ENCODE peak calls at places on chromosome 4, in eight cellular contexts. F, E, J, Q, W, S, L and Z are unnamed samples.

GRCh38 chr4:85147481-85148076 is 181.1 kb upstream of the WDFY3 start:
- DNase-seq in F (peak), E (peak), J (no peak), Q (peak), W (peak), S (peak), L (peak), Z (peak)

GRCh38 chr4:1794809-1795303 is 1.8 kb downstream of the FGFR3 start:
- DNase-seq in F (peak), E (no peak), J (no peak), Q (no peak), W (peak), S (no peak), L (no peak), Z (no peak)

GRCh38 chr4:75948822-75949444 is 8.1 kb upstream of the NAAA start:
- DNase-seq in F (no peak), E (no peak), J (no peak), Q (no peak), W (no peak), S (no peak), L (no peak), Z (no peak)

GRCh38 chr4:19880205-19880604 is 371.5 kb upstream of the SLIT2 start:
- DNase-seq in F (no peak), E (no peak), J (no peak), Q (no peak), W (peak), S (no peak), L (no peak), Z (peak)

GRCh38 chr4:93139118-93139517 is 689.4 kb upstream of the ATOH1 start:
- DNase-seq in F (no peak), E (no peak), J (no peak), Q (no peak), W (no peak), S (no peak), L (no peak), Z (no peak)

GRCh38 chr4:5446595-5446994 is 261.8 kb downstream of the EVC2 start:
- DNase-seq in F (no peak), E (no peak), J (no peak), Q (no peak), W (no peak), S (no peak), L (no peak), Z (no peak)

GRCh38 chr4:113756005-113756410 is 5.5 kb downstream of the CAMK2D start:
- DNase-seq in F (no peak), E (no peak), J (no peak), Q (no peak), W (no peak), S (no peak), L (no peak), Z (peak)

GRCh38 chr4:68271851-68272756 is 26.6 kb upstream of the TMPRSS11B start:
- DNase-seq in F (peak), E (peak), J (no peak), Q (no peak), W (peak), S (peak), L (no peak), Z (peak)

GRCh38 chr4:145868637-145869409 is 69.8 kb downstream of the ZNF827 start:
- DNase-seq in F (no peak), E (no peak), J (no peak), Q (no peak), W (peak), S (no peak), L (no peak), Z (peak)

GRCh38 chr4:132240094-132240493 is 909.0 kb upstream of the PCDH10 start:
- DNase-seq in F (no peak), E (no peak), J (no peak), Q (no peak), W (no peak), S (no peak), L (no peak), Z (no peak)

GRCh38 chr4:9942921-9943600 is 78.2 kb downstream of the SLC2A9 start:
- DNase-seq in F (no peak), E (no peak), J (no peak), Q (no peak), W (no peak), S (no peak), L (no peak), Z (no peak)

GRCh38 chr4:41538017-41538733 is at the start of gene LIMCH1:
- DNase-seq in F (no peak), E (peak), J (no peak), Q (peak), W (peak), S (no peak), L (peak), Z (peak)

GRCh38 chr4:123986268-123986798 is 589.7 kb downstream of the SPRY1 start:
- DNase-seq in F (no peak), E (no peak), J (no peak), Q (peak), W (no peak), S (peak), L (peak), Z (peak)

GRCh38 chr4:143539670-143540023 is 26.1 kb downstream of the SMARCA5 start:
- DNase-seq in F (no peak), E (no peak), J (no peak), Q (no peak), W (no peak), S (no peak), L (no peak), Z (no peak)

GRCh38 chr4:12584116-12584875 is 899.8 kb downstream of the RAB28 start:
- DNase-seq in F (no peak), E (no peak), J (no peak), Q (no peak), W (no peak), S (no peak), L (no peak), Z (no peak)

GRCh38 chr4:125642645-125643044 is 327.9 kb downstream of the FAT4 start:
- DNase-seq in F (no peak), E (no peak), J (no peak), Q (no peak), W (no peak), S (no peak), L (no peak), Z (no peak)

GRCh38 chr4:27861802-27862201 is 1001.2 kb downstream of the STIM2 start:
- DNase-seq in F (no peak), E (no peak), J (no peak), Q (no peak), W (no peak), S (no peak), L (no peak), Z (no peak)

GRCh38 chr4:304987-305680 is at the start of gene ZNF732:
- DNase-seq in F (no peak), E (peak), J (no peak), Q (peak), W (peak), S (no peak), L (peak), Z (peak)

GRCh38 chr4:103786014-103786413 is 66.2 kb upstream of the TACR3 start:
- DNase-seq in F (peak), E (no peak), J (no peak), Q (no peak), W (peak), S (no peak), L (no peak), Z (peak)
- TF ChIP-seq CTCF in F (peak), E (no peak), J (no peak), Q (no peak), W (peak), S (peak), L (no peak), Z (peak)

GRCh38 chr4:112325522-112325921 is 28.4 kb downstream of the ALPK1 start:
- DNase-seq in F (no peak), E (no peak), J (no peak), Q (no peak), W (no peak), S (no peak), L (no peak), Z (no peak)

GRCh38 chr4:112327950-112328349 is 30.8 kb downstream of the ALPK1 start:
- DNase-seq in F (peak), E (no peak), J (no peak), Q (no peak), W (peak), S (peak), L (no peak), Z (peak)

GRCh38 chr4:112318239-112319142 is 21.3 kb downstream of the ALPK1 start:
- DNase-seq in F (no peak), E (no peak), J (no peak), Q (no peak), W (no peak), S (no peak), L (no peak), Z (no peak)

GRCh38 chr4:112321768-112322684 is 24.9 kb downstream of the ALPK1 start:
- DNase-seq in F (peak), E (peak), J (peak), Q (peak), W (peak), S (no peak), L (peak), Z (peak)

DNA sequence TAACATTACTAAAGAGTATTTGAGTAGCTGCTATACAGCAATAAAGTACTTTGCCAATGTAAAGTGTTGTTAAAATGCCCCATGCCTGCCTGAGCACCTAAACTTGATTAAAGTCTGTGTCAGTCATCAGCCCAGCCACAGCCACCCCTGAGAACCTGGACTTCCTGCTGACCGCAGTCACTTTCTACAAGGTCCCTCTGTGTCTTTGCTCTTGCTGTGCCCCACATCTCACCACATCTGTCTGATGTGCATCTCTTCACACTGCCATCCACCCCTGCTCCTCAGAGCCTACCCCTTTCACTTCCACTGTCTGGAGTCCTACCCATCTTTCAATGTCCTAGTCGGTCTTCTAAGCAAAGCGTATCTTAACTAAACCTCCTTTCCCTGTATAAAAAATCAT is 25.7 kb downstream of the ALPK1 start:
- DNase-seq in F (no peak), E (no peak), J (no peak), Q (no peak), W (no peak), S (no peak), L (no peak), Z (no peak)
- TF ChIP-seq CTCF in F (no peak), E (no peak), J (no peak), Q (no peak), W (no peak), S (no peak), L (no peak), Z (no peak)

GRCh38 chr4:11073621-11074051 is 355.1 kb downstream of the HS3ST1 start:
- DNase-seq in F (peak), E (no peak), J (no peak), Q (peak), W (no peak), S (no peak), L (no peak), Z (peak)
- TF ChIP-seq CTCF in F (no peak), E (no peak), J (no peak), Q (no peak), W (peak), S (no peak), L (no peak), Z (no peak)

DNA sequence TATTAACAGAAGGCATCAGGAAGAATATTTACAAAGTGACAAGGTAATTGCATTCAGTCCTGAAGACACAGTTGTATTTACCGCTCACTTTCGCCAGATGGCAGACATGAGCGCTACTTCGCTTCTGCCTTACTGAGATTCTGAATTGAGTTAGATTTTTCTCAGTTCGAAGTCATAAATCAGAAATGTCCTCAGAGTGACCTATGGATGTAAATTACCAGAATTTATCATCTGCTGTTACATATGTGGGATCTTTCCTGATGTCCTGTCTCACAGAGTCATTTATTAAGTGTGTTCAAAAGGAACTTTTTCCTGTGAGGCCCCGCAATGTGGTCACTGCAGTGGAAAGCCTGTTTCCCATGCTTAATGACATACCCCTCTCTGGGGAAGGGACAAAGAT is 97.3 kb upstream of the DCLK2 start:
- DNase-seq in F (peak), E (peak), J (peak), Q (no peak), W (peak), S (no peak), L (peak), Z (peak)
- TF ChIP-seq CTCF in F (peak), E (peak), J (peak), Q (peak), W (peak), S (peak), L (peak), Z (peak)

GRCh38 chr4:7103031-7103598 is 35.3 kb upstream of the GRPEL1 start:
- DNase-seq in F (peak), E (peak), J (peak), Q (peak), W (peak), S (no peak), L (peak), Z (peak)
- TF ChIP-seq CTCF in F (no peak), E (no peak), J (no peak), Q (no peak), W (no peak), S (no peak), L (no peak), Z (no peak)

DNA sequence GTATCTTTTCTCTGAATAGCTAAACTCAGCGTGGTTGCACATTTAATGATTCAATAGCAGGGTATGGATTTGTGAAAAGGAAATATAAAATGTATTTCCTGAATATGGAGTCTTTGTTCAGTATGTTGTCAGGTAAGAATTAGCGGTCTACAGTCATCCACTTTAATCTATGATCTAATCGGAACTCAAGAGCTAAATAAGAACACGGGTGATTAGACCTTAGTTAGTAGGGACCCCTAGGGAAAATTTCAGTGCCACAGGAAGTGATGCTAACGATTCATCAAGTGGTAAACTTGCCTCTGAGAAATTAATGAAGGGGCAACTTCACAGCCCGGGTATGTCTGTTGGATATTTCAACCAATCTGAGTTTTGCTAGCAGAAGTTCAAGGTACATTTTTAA is 47.0 kb downstream of the PCDH7 start:
- DNase-seq in F (no peak), E (no peak), J (no peak), Q (no peak), W (no peak), S (no peak), L (no peak), Z (no peak)
- TF ChIP-seq CTCF in F (no peak), E (no peak), J (no peak), Q (no peak), W (no peak), S (no peak), L (no peak), Z (no peak)

DNA sequence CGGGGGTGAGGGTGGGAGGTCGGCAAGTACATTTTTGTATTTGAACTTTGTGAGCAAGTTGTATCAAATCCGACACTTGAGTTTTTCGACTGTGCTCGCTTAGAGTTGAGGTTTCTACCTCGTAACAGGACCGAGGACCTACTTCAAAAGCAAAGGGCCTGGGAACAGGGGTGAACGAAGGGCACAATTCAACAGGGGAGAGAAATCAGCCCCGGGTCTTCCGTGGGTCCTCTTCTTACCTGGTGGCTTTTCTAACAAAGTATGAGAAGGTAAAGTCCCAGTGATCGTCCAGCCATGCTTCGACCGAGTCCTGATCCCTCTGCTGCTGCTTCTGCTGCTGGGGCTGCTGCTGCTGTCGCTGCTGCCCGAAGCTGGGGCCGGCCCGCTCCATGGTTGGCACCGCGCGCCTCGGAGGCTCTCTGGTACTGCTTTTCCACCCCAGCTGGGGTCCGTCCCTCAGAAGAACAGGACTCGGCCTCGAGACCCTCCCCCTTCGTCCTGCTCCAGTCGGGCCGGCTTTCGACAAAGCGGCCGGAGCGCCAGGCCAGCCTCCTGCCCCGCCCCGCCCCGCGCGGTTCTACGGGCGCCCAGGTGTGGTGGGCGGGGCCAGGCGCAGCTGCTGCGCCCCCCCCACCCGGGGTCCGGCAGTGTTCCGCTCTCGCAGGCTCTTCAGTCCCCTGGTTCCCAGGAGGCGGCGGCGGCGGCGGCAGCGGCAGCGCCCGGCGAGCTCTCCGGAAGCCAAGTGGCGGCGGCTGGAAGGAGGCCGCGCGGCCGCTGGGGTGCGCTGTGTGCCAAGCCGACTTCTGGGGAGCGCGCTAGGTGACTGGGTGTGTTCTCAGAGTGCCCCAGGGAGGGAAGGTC is at the start of gene PDE5A:
- DNase-seq in F (peak), E (peak), J (peak), Q (peak), W (peak), S (no peak), L (peak), Z (peak)
- TF ChIP-seq CTCF in F (peak), E (peak), J (peak), Q (peak), W (peak), S (peak), L (peak), Z (peak)

DNA sequence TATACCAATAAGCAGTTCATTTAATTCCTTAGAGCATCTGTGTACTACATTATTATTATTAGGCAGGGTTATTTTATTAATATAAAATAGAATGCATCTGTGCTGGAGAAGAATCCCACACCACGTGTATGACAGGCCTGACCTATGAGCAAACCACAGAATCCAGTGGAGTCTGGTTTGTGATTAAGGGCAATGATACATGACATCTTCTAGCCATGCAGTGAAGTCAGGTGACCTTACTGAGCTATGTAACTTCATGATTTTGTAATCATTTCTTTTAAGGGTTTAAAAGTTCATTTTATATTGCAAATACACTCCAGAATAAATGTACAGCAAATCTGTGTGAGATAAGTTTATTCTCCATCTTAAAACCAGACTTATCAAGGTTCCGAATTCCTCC is 1165.0 kb upstream of the TENM3 start:
- DNase-seq in F (no peak), E (no peak), J (no peak), Q (no peak), W (no peak), S (no peak), L (no peak), Z (no peak)
- TF ChIP-seq CTCF in F (no peak), E (no peak), J (no peak), Q (no peak), W (no peak), S (no peak), L (no peak), Z (no peak)

DNA sequence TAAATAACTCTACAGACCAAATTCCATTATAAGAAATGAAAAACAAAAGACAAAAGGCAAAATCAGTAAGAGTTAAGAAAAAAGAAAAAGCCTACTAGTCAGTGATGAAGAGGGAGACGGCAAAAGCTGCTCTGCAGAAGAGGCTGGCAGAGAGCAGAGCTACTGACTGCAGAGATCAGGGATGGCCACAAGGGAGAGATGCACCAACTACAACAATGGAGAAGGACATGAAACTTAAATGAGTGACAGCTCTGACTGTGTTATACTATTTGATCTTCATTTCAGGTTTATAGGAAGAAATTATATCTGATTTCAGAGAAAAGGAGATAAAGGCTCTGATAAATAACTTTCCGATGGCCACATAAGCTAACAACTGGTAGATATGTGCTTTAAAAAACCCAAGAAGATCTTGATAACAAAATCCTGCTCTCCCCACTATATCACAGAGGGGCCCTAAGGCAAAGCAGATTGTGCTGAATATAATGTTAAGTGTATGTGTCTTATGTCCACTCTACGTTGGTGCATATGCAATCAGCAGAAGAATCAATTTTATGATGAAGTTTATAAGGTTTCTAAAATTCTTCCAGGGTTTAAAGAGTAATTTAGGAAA is 58.4 kb upstream of the COX18 start:
- DNase-seq in F (peak), E (no peak), J (no peak), Q (no peak), W (peak), S (no peak), L (no peak), Z (peak)
- TF ChIP-seq CTCF in F (no peak), E (no peak), J (peak), Q (peak), W (peak), S (no peak), L (peak), Z (peak)

GRCh38 chr4:164997324-164997723 is 19.9 kb upstream of the TRIM61 start:
- DNase-seq in F (peak), E (no peak), J (no peak), Q (no peak), W (no peak), S (no peak), L (no peak), Z (no peak)
- TF ChIP-seq CTCF in F (no peak), E (no peak), J (no peak), Q (no peak), W (no peak), S (no peak), L (no peak), Z (no peak)